ENCODE peak calls at places on chromosomes 2 and 18, in five cellular contexts. I, K, B, N and R are unnamed samples.

GRCh38 chr2:111118455-111119003 is 2.2 kb upstream of the BCL2L11 start:
- DNase-seq in B (no peak), K (peak), N (no peak), I (no peak), R (no peak)

GRCh38 chr2:120402070-120402440 is 56.1 kb downstream of the INHBB start:
- DNase-seq in N (no peak), K (no peak), I (no peak), B (no peak), R (no peak)

GRCh38 chr2:232490221-232491138 is 2.8 kb upstream of the ECEL1 start:
- DNase-seq in K (no peak), I (no peak), B (no peak), N (no peak), R (no peak)

GRCh38 chr2:1675633-1676032 is 68.7 kb downstream of the PXDN start:
- DNase-seq in B (peak), K (peak), I (peak), N (peak), R (no peak)

GRCh38 chr2:54394392-54394791 is 61.7 kb upstream of the SPTBN1 start:
- DNase-seq in N (no peak), B (no peak), K (no peak), I (no peak), R (no peak)

GRCh38 chr2:190979906-190980629 is 33.9 kb downstream of the STAT1 start:
- DNase-seq in I (no peak), K (peak), N (peak), B (peak), R (peak)

GRCh38 chr2:212974692-212975091 is 176.7 kb downstream of the IKZF2 start:
- DNase-seq in B (peak), K (no peak), N (peak), I (peak), R (no peak)

GRCh38 chr18:30450927-30451326 is 591.6 kb downstream of the DSC3 start:
- DNase-seq in K (no peak), I (no peak), B (no peak), N (no peak), R (no peak)

GRCh38 chr2:51921076-51921475 is 889.1 kb upstream of the NRXN1 start:
- DNase-seq in K (no peak), B (no peak), I (no peak), N (no peak), R (no peak)

GRCh38 chr2:30777662-30778505 is 29.4 kb downstream of the CAPN13 start:
- DNase-seq in K (peak), B (no peak), I (no peak), N (no peak), R (peak)

GRCh38 chr2:136389809-136390208 is 271.9 kb upstream of the CXCR4 start:
- DNase-seq in I (no peak), K (no peak), B (no peak), N (no peak), R (no peak)

GRCh38 chr2:175004980-175005832 is at the start of gene CHN1:
- DNase-seq in I (peak), K (peak), B (peak), N (peak), R (peak)

GRCh38 chr2:10239561-10239967 is 63.1 kb upstream of the HPCAL1 start:
- DNase-seq in K (no peak), I (no peak), B (no peak), N (no peak), R (no peak)

GRCh38 chr2:219042157-219042556 is 841 bp upstream of the CFAP65 start:
- DNase-seq in I (no peak), K (no peak), N (no peak), B (no peak), R (no peak)

GRCh38 chr2:188348974-188349500 is 57.4 kb downstream of the GULP1 start:
- DNase-seq in N (no peak), K (no peak), B (peak), I (no peak), R (no peak)

DNA sequence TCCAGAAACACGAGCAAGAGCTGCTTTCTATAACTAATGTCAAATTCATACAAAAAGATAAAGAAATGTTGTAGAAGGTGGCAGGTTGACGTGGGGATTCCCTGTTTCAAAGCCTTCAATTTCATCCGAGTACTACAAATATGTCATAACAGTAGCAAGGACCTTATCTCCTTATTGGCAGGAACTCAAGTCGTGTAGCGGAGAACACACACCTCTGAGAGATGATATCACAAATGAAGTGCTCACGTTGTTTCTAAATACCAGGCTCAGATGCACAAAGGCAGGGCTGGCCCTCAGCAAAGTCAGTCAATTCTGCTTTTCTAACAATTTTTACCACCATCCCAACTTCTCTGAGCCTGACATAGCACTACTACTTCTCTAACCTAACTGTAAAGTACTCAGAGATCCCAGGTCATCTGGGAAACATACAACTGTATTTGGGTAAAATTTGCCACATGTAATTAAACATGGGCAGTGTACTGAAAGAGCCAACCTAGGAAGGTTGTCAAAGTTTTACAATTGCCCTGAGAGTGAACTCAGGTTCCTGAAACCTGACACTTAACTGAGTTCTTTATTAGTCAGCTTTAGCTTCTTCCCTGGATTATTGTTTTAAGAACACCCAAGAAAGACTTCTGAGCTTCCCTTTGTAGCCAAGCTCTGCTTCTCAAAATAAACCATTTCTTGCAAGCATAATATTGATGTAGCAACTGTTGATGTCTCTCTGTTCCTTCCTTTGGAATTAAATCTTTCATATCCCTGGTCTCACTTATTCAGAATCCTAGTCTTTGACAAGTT is 813.7 kb upstream of the ACVR2A start:
- DNase-seq in K (no peak), B (peak), N (peak), I (no peak), R (no peak)
- TF ChIP-seq CTCF in K (no peak), B (no peak), N (no peak), I (no peak), R (no peak)

GRCh38 chr2:14560686-14561085 is 71.8 kb upstream of the LRATD1 start:
- DNase-seq in N (no peak), K (no peak), B (no peak), I (peak), R (no peak)

GRCh38 chr2:14557921-14558320 is 74.6 kb upstream of the LRATD1 start:
- DNase-seq in I (no peak), N (no peak), B (no peak), K (no peak), R (no peak)

GRCh38 chr2:14557111-14557510 is 75.4 kb upstream of the LRATD1 start:
- DNase-seq in I (no peak), B (no peak), K (no peak), N (peak), R (no peak)

GRCh38 chr2:14554829-14555580 is 77.5 kb upstream of the LRATD1 start:
- DNase-seq in K (no peak), B (no peak), I (no peak), N (peak), R (no peak)

DNA sequence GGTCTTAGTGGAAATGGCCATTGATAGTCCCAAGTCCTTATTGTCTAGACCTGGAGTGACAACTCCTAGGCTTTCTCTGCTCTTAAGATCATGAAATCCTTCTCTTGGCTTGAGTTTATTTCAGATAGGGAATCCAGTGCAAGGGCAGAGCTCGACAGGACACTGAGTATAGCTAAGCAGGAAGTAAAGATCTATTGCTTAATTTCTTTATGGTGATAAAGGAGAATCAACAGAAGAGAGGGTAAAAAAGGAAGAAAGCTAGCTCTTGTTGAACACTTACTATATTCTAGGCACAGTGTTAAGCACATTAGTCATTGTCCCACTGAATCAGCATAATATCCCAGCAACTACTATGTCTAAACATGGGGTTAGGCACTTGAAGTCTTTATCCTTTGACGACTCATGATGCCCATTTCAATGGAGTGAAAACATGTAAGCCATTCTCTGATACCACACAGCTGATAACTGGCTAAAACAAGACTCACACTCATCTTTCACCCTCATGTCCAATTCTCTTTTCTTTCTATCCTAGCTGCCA is 74.1 kb upstream of the LRATD1 start:
- DNase-seq in N (peak), K (no peak), B (no peak), I (no peak), R (no peak)
- TF ChIP-seq CTCF in N (no peak), K (no peak), B (no peak), I (no peak), R (no peak)

GRCh38 chr2:207530160-207531023 is 630 bp downstream of the CREB1 start:
- DNase-seq in K (no peak), N (peak), I (peak), B (no peak), R (no peak)
- TF ChIP-seq CTCF in K (no peak), N (no peak), I (no peak), B (no peak), R (no peak)

DNA sequence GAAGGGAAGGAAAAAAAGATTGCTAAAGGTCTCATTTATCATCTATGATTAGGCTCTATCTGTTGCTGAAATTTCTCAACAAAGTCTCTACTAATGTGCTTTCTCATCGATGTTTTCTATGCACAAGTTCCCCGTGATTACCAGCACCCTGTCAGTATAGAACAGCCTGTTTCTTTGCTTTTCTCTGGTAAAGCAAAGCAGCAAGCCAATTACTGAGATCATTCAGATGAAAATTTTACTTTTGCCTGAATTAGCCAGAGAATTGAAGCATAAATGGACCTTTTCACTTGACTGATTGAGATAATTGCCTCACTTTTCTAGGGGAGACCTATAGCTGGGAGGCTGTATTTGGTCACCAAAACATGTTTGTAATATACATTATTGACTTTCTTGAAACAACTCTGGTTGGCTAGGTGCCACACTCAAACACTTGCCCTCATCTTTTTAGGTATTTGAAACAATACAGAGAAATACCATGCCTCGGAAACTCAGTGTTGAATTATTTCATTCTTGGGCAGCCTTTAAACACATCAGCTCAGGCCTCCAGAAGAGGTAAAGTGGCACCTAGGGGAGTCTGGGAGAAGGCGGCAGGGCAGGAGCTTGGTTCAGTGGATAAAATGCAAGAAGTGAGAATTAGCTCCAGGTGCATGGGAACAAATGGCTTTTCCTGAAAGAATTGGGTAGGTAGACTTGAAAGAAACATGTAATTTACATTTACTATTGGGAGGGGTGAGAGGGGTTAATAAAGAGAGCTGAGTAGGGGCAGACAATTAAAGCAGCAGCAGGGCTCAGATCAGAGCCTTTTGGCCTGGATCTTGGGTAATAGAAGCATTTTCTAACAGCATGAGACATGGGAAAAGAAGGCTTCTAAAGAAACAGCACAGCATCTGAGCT is 96.1 kb downstream of the GALNT3 start:
- DNase-seq in K (no peak), B (no peak), N (no peak), I (no peak), R (no peak)
- TF ChIP-seq CTCF in K (no peak), B (no peak), N (no peak), I (no peak), R (no peak)

GRCh38 chr2:157793053-157793612 is 83.0 kb downstream of the ACVR1 start:
- DNase-seq in I (no peak), B (no peak), K (no peak), N (no peak), R (no peak)
- TF ChIP-seq CTCF in I (peak), B (peak), K (peak), N (no peak), R (peak)

GRCh38 chr2:156532989-156533388 is 96.8 kb downstream of the GPD2 start:
- DNase-seq in N (no peak), I (no peak), B (no peak), K (no peak), R (no peak)

GRCh38 chr2:156522824-156523440 is 86.8 kb downstream of the GPD2 start:
- DNase-seq in B (no peak), N (no peak), I (no peak), K (no peak), R (no peak)

GRCh38 chr2:156526950-156527636 is 90.9 kb downstream of the GPD2 start:
- DNase-seq in N (no peak), B (no peak), K (no peak), I (no peak), R (no peak)
- TF ChIP-seq CTCF in N (no peak), B (no peak), K (no peak), I (no peak), R (no peak)

GRCh38 chr2:45793998-45794720 is 142.7 kb downstream of the PRKCE start:
- DNase-seq in N (no peak), K (no peak), I (peak), B (peak), R (no peak)
- TF ChIP-seq CTCF in N (no peak), K (no peak), I (no peak), B (no peak), R (no peak)

DNA sequence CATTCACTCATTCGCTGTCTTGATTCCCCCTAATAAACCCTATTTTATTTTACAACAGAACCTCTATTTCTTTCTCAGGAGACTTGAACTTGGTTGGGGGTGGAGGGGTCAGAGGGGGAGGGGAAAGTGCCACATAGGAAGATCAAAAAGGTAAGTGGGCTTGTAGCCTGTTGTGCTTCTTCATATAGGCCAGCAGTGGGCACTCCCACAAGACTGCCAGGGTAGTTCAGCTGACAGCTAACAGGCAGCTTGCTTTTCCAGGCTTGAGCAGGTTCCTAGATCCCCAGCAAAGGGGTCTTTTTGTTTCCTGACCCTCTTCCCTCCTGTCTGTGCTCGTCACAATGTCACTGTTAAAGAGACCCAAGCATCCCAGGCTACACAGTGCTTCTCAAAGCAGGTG is 829 bp upstream of the KIAA2012 start:
- DNase-seq in I (no peak), N (peak), B (no peak), K (no peak), R (no peak)
- TF ChIP-seq CTCF in I (no peak), N (peak), B (peak), K (peak), R (peak)

DNA sequence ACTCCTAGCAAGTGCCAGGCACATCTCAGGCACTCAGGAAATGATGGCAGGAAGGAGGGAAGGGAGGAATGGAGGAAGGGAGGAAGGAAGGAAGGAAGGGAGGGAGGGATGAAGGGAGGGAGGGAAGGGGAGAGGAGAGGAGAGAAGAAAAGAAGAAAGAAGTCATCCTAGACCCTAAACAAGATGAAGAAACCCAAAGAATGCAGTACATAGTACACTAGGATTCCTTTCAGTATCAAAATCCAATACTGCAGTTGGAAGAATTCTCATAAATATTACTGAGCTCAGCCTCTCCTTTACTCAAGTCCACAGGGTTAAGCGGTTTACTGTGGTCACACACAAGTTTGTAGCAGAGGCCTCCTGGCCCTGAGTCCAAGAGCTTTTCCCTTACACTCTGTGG is 155.7 kb upstream of the ETAA1 start:
- DNase-seq in B (no peak), N (no peak), I (no peak), K (no peak), R (no peak)
- TF ChIP-seq CTCF in B (no peak), N (no peak), I (no peak), K (no peak), R (no peak)